ENCODE peak calls at places on chromosomes 13 and 19, in five cellular contexts. J is activated CD4-positive, alpha-beta T cell treated with anti-CD3 and anti-CD28 coated beads, Interleukin-2, amount 50 U/mL, for 1 hour; S is WERI-Rb-1; P is activated CD4-positive, CD25-positive, alpha-beta regulatory T cell treated with anti-CD3 and anti-CD28 coated beads, Interleukin-2, amount 50 U/mL, for 72 hours; D is retinal pigment epithelial cell. W is an unnamed sample.

GRCh38 chr13:42064259-42064658 is 15.8 kb downstream of the DGKH start:
- DNase-seq in D (no peak), P (no peak), S (no peak), J (no peak), W (no peak)

GRCh38 chr19:4066176-4066606 is 508 bp downstream of the ZBTB7A start:
- DNase-seq in J (peak), D (no peak), S (no peak), P (no peak), W (no peak)

GRCh38 chr13:102395939-102396338 is 5.9 kb downstream of the FGF14 start:
- DNase-seq in D (no peak), S (no peak), J (no peak), P (no peak), W (no peak)

GRCh38 chr19:14699641-14700040 is 9.8 kb downstream of the ZNF333 start:
- DNase-seq in D (no peak), S (no peak), P (no peak), J (no peak), W (no peak)

GRCh38 chr13:38543561-38543960 is 143.3 kb upstream of the FREM2 start:
- DNase-seq in S (no peak), D (peak), J (no peak), P (no peak), W (no peak)

GRCh38 chr13:86201477-86201876 is 402.3 kb upstream of the SLITRK6 start:
- DNase-seq in D (no peak), S (no peak), J (no peak), P (no peak), W (no peak)

GRCh38 chr19:6015841-6016545 is 38.1 kb upstream of the RANBP3 start:
- DNase-seq in D (no peak), P (no peak), S (no peak), J (no peak), W (no peak)

GRCh38 chr13:75621147-75621546 is 15.0 kb upstream of the LMO7 start:
- DNase-seq in S (no peak), P (no peak), J (no peak), D (no peak), W (no peak)

GRCh38 chr13:93169980-93170379 is 56.6 kb upstream of the GPC6 start:
- DNase-seq in S (no peak), P (no peak), D (no peak), J (no peak), W (no peak)

GRCh38 chr13:98890186-98890585 is 87.7 kb downstream of the DOCK9 start:
- DNase-seq in S (no peak), J (no peak), P (no peak), D (no peak), W (peak)

GRCh38 chr19:40862785-40863184 is 12.5 kb upstream of the CYP2A6 start:
- DNase-seq in D (no peak), J (no peak), P (no peak), S (no peak), W (no peak)

GRCh38 chr19:49771674-49772139 is 4.9 kb downstream of the AP2A1 start:
- DNase-seq in J (no peak), D (no peak), P (no peak), S (no peak), W (no peak)

GRCh38 chr19:16202320-16203255 is 4.9 kb downstream of the AP1M1 start:
- DNase-seq in D (no peak), S (no peak), P (no peak), J (no peak), W (no peak)

W was measured in stimulated activated naive CD4-positive, alpha-beta T cell treated with Interleukin-2 at 50 U/mL for 16 hours.